ENCODE peak calls at places on chromosomes 2 and 18, in nine cellular contexts. N, K, X, R, M, E, G, P and C are unnamed samples.
A peak's percentile ranks its signal among the peaks of the same experiment; 100 is the strongest.

GRCh38 chr2:187505064-187505672 is 49.1 kb downstream of the TFPI start:
- DNase-seq in N (no peak), K (no peak), P (peak; percentile 13), R (no peak), X (no peak), M (no peak), G (no peak), E (no peak), C (no peak)

GRCh38 chr2:75200140-75200985 is 1.0 kb upstream of the TACR1 start:
- DNase-seq in M (peak; percentile 75), P (no peak), N (peak; percentile 65), R (peak; percentile 46), E (peak; percentile 32), K (peak; percentile 53), G (peak; percentile 45), X (no peak), C (peak; percentile 76)

GRCh38 chr18:9106800-9107574 is 4.5 kb downstream of the NDUFV2 start:
- DNase-seq in N (no peak), M (no peak), G (no peak), P (no peak), X (no peak), K (no peak), R (no peak), E (no peak), C (no peak)

GRCh38 chr2:100976634-100977391 is 25.3 kb upstream of the RPL31 start:
- DNase-seq in X (peak; percentile 36), R (no peak), K (no peak), P (no peak), G (peak; percentile 9), N (no peak), E (no peak), M (no peak), C (peak; percentile 73)

GRCh38 chr2:20049631-20050030 is 1.8 kb downstream of the LAPTM4A start:
- DNase-seq in N (peak; percentile 65), E (no peak), R (no peak), K (no peak), G (peak; percentile 26), P (peak; percentile 50), X (peak; percentile 62), M (no peak), C (peak; percentile 46)

GRCh38 chr18:60965856-60966255 is 367.4 kb upstream of the CDH20 start:
- DNase-seq in G (no peak), K (no peak), P (peak; percentile 3), M (no peak), N (no peak), X (no peak), E (no peak), R (no peak), C (no peak)

GRCh38 chr2:10487144-10488104 is 39.3 kb upstream of the ODC1 start:
- DNase-seq in M (peak; percentile 3), R (peak; percentile 45), E (no peak), G (peak; percentile 6), K (peak; percentile 54), X (peak; percentile 48), N (peak; percentile 30), P (no peak), C (no peak)

GRCh38 chr2:69429491-69430183 is 7.6 kb downstream of the NFU1 start:
- DNase-seq in P (no peak), R (no peak), E (no peak), G (no peak), M (no peak), K (no peak), N (no peak), X (no peak), C (no peak)

GRCh38 chr2:237631029-237631785 is 3.8 kb downstream of the LRRFIP1 start:
- DNase-seq in R (no peak), G (no peak), N (peak; percentile 66), X (no peak), E (peak; percentile 46), K (no peak), M (no peak), P (no peak), C (peak; percentile 54)